ENCODE peak calls at places on chromosomes 12 and 14, in five cellular contexts. T, F, Y, K and O are unnamed samples.

GRCh38 chr12:103728323-103728722 is 112.7 kb downstream of the NT5DC3 start:
- DNase-seq in Y (no peak), T (no peak), F (no peak), K (peak), O (no peak)

GRCh38 chr12:81863406-81863805 is 104.3 kb upstream of the PPFIA2 start:
- DNase-seq in K (no peak), F (no peak), Y (peak), T (no peak), O (no peak)

GRCh38 chr14:59688224-59689170 is 111.9 kb upstream of the CCDC175 start:
- DNase-seq in K (peak), Y (peak), F (peak), T (no peak), O (no peak)

GRCh38 chr14:64060648-64061096 is 207.9 kb downstream of the SYNE2 start:
- DNase-seq in T (no peak), F (peak), K (no peak), Y (no peak), O (peak)

GRCh38 chr12:31234955-31235867 is 90.7 kb downstream of the SINHCAF start:
- DNase-seq in Y (peak), T (no peak), K (no peak), F (peak), O (peak)

GRCh38 chr14:51990488-51990887 is 1.1 kb downstream of the RTRAF start:
- DNase-seq in T (no peak), K (no peak), F (no peak), Y (no peak), O (no peak)

GRCh38 chr14:103698380-103699260 is 16.6 kb downstream of the XRCC3 start:
- DNase-seq in T (no peak), Y (no peak), K (no peak), F (no peak), O (no peak)

GRCh38 chr12:115398311-115398781 is 714.4 kb upstream of the TBX3 start:
- DNase-seq in Y (no peak), F (no peak), T (no peak), K (no peak), O (peak)

GRCh38 chr12:45010051-45010450 is 40.8 kb downstream of the DBX2 start:
- DNase-seq in K (no peak), F (no peak), Y (peak), T (no peak), O (no peak)

GRCh38 chr14:22872833-22873520 is 1.4 kb downstream of the LRP10 start:
- DNase-seq in Y (peak), F (no peak), K (no peak), T (no peak), O (no peak)

GRCh38 chr14:52154992-52155655 is 86.3 kb upstream of the NID2 start:
- DNase-seq in K (no peak), Y (no peak), F (no peak), T (no peak), O (no peak)

GRCh38 chr12:8648598-8649205 is 13.9 kb downstream of the MFAP5 start:
- DNase-seq in Y (no peak), K (no peak), T (no peak), F (no peak), O (no peak)

GRCh38 chr14:95480109-95480886 is 36.2 kb downstream of the SYNE3 start:
- DNase-seq in K (peak), F (no peak), T (peak), Y (no peak), O (no peak)

GRCh38 chr12:7403466-7403865 is 40.5 kb downstream of the CD163L1 start:
- DNase-seq in K (no peak), F (no peak), T (no peak), Y (no peak), O (no peak)

GRCh38 chr12:2382391-2383155 is 329.8 kb downstream of the CACNA1C start:
- DNase-seq in F (no peak), Y (no peak), T (no peak), K (no peak), O (no peak)

GRCh38 chr12:129605666-129606065 is 298.2 kb downstream of the TMEM132D start:
- DNase-seq in F (no peak), T (no peak), Y (peak), K (no peak), O (no peak)

GRCh38 chr14:94995551-94995950 is 161.8 kb downstream of the DICER1 start:
- DNase-seq in T (no peak), F (no peak), Y (no peak), K (no peak), O (no peak)

GRCh38 chr12:120041386-120042231 is 52.6 kb downstream of the BICDL1 start:
- DNase-seq in T (no peak), F (no peak), Y (no peak), K (no peak), O (no peak)

GRCh38 chr12:52038447-52038846 is 12.8 kb upstream of the NR4A1 start:
- DNase-seq in Y (no peak), F (no peak), T (no peak), K (no peak), O (no peak)

GRCh38 chr14:34023824-34024767 is 73.2 kb upstream of the EGLN3 start:
- DNase-seq in Y (no peak), F (no peak), T (no peak), K (no peak), O (peak)

GRCh38 chr12:124126950-124127349 is 153.9 kb downstream of the ZNF664 start:
- DNase-seq in Y (peak), T (no peak), K (no peak), F (no peak), O (no peak)